ENCODE peak calls at places on chromosomes 1 and 21, in seven cellular contexts. X, R, W, D, V, B and Y are unnamed samples.

GRCh38 chr1:116514708-116515525 is 55.9 kb downstream of the CD58 start:
- DNase-seq in B (no peak), X (no peak), W (no peak), D (no peak), R (no peak), V (no peak), Y (no peak)

GRCh38 chr1:33443067-33443704 is 12.3 kb upstream of the PHC2 start:
- DNase-seq in B (no peak), V (peak; percentile 60), X (no peak), W (no peak), R (no peak), D (no peak), Y (no peak)

GRCh38 chr1:153513666-153514065 is 22.1 kb downstream of the S100A6 start:
- DNase-seq in V (no peak), X (no peak), D (no peak), W (no peak), B (no peak), R (no peak), Y (no peak)

GRCh38 chr21:41156128-41156527 is 11.8 kb upstream of the BACE2 start:
- DNase-seq in R (no peak), V (no peak), X (no peak), D (no peak), B (no peak), W (no peak), Y (no peak)

GRCh38 chr1:231274119-231274825 is 33.3 kb downstream of the GNPAT start:
- DNase-seq in W (no peak), R (no peak), D (no peak), B (no peak), V (no peak), X (no peak), Y (no peak)

GRCh38 chr1:115665319-115665718 is 23.5 kb downstream of the VANGL1 start:
- DNase-seq in D (no peak), B (no peak), V (no peak), X (no peak), R (no peak), W (no peak), Y (no peak)

GRCh38 chr1:109282497-109282951 is 421 bp downstream of the PSRC1 start:
- DNase-seq in D (no peak), R (no peak), W (no peak), X (no peak), V (no peak), B (no peak), Y (no peak)

GRCh38 chr1:74426208-74426932 is 86.0 kb downstream of the LRRC53 start:
- DNase-seq in R (no peak), D (no peak), X (peak; percentile 17), B (no peak), V (peak; percentile 17), W (no peak), Y (no peak)

GRCh38 chr1:40078512-40079333 is 18.3 kb downstream of the PPT1 start:
- DNase-seq in B (peak; percentile 66), R (peak; percentile 13), W (no peak), X (peak; percentile 74), D (peak; percentile 69), V (peak; percentile 46), Y (no peak)

GRCh38 chr1:46137901-46138300 is 5.5 kb upstream of the PIK3R3 start:
- DNase-seq in B (no peak), D (no peak), R (no peak), W (no peak), V (peak; percentile 76), X (no peak), Y (no peak)

GRCh38 chr1:15703562-15703961 is 19.4 kb downstream of the PLEKHM2 start:
- DNase-seq in R (peak; percentile 66), X (peak; percentile 86), W (peak; percentile 66), B (no peak), V (peak; percentile 91), D (no peak), Y (peak; percentile 89)

GRCh38 chr1:31216016-31216415 is 23.7 kb downstream of the NKAIN1 start:
- DNase-seq in R (no peak), D (peak; percentile 54), W (no peak), X (peak; percentile 74), V (peak; percentile 17), B (no peak), Y (no peak)

GRCh38 chr1:227768640-227769039 is 33.4 kb downstream of the SNAP47 start:
- DNase-seq in X (no peak), V (no peak), R (no peak), W (no peak), D (no peak), B (no peak), Y (no peak)

GRCh38 chr21:45456014-45456835 is 51.3 kb downstream of the COL18A1 start:
- DNase-seq in V (no peak), R (no peak), B (no peak), X (no peak), D (no peak), W (no peak), Y (no peak)

GRCh38 chr21:29486306-29486705 is 187.6 kb downstream of the BACH1 start:
- DNase-seq in R (no peak), V (no peak), D (no peak), B (no peak), W (no peak), X (no peak), Y (no peak)
- TF ChIP-seq CTCF in R (no peak), V (no peak), D (no peak), B (no peak), W (no peak), X (no peak), Y (no peak)

GRCh38 chr21:42321845-42322244 is 6.6 kb upstream of the TFF3 start:
- DNase-seq in X (no peak), D (no peak), V (no peak), R (no peak), W (no peak), B (no peak), Y (no peak)

GRCh38 chr21:42321231-42321630 is 6.0 kb upstream of the TFF3 start:
- DNase-seq in V (no peak), X (no peak), W (no peak), R (no peak), D (no peak), B (no peak), Y (no peak)

GRCh38 chr21:42319851-42320602 is 4.8 kb upstream of the TFF3 start:
- DNase-seq in R (no peak), W (no peak), X (no peak), B (no peak), D (no peak), V (no peak), Y (no peak)

GRCh38 chr21:42319368-42319767 is 4.2 kb upstream of the TFF3 start:
- DNase-seq in R (no peak), X (no peak), D (no peak), B (no peak), W (no peak), V (no peak), Y (no peak)

GRCh38 chr21:42320791-42321190 is 5.6 kb upstream of the TFF3 start:
- DNase-seq in R (no peak), X (no peak), B (no peak), W (no peak), D (no peak), V (no peak), Y (no peak)
- H3K27ac ChIP-seq in R (no peak overlapping the region), X (no peak overlapping the region), B (no peak overlapping the region), W (no peak overlapping the region), D (no peak overlapping the region), V (no peak overlapping the region), Y (no peak overlapping the region)

DNA sequence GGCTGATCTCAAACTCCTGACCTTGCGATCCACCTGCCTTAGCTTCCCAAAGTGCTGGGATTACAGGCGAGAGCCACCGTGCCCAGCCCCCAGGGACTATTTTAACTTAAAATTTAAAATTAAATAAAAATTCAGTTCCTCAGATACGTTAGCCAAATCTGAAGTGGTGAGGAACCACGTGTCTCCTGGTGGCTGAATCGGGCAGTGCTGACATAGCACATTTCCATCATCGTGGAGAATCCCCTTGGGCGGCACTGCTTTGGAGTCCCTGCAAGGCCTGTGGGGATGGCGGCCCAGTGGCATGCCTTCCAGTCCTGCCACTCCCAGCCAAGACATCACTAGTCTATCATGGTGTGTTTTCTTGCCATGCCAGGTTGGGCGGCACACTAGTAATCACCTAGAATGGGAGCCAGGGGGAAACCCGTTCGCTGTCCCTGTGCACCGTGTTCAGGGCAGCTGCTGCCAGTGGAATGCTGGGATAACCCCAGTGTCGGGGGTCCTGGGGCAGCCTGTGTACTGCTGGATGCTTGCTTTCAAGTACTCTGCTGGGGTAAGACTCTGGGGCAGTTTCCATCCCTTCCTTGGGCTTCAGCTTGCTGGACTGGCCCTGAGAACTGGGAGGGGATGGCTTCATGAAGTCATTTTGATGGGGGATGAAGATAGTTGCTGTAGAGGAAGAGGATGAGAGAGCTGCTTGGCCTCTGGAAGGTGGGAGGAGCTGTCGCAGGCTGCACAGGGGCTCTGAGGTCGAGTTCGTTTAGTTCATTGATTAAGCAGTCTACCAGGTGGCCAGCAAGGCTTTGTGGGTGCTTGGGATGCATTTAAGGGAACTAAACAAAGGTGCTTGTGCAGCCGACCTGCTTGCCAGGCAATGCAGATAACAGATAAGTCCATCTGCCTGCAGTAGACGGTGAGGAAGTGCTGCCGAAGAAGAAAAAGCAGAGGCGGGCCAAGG is 4.6 kb downstream of the ZBTB48 start:
- DNase-seq in D (no peak), B (peak; percentile 15), R (no peak), V (no peak), W (no peak), X (no peak), Y (no peak)
- TF ChIP-seq CTCF in D (peak; percentile 18), B (no peak), R (peak; percentile 21), V (no peak), W (peak; percentile 38), X (no peak), Y (peak; percentile 8)

GRCh38 chr1:1680031-1680911 is 12.3 kb downstream of the SLC35E2B start:
- DNase-seq in X (no peak), V (no peak), W (no peak), B (no peak), R (no peak), D (no peak), Y (peak; percentile 34)

GRCh38 chr1:1678581-1679380 is 13.8 kb downstream of the SLC35E2B start:
- DNase-seq in X (peak; percentile 72), B (peak; percentile 37), R (no peak), D (no peak), W (no peak), V (no peak), Y (peak; percentile 48)

GRCh38 chr1:1684031-1684681 is 8.4 kb downstream of the SLC35E2B start:
- DNase-seq in V (no peak), R (no peak), W (no peak), B (no peak), X (no peak), D (no peak), Y (no peak)

GRCh38 chr1:1680912-1681273 is 11.7 kb downstream of the SLC35E2B start:
- DNase-seq in X (peak; percentile 71), R (no peak), D (no peak), V (no peak), B (peak; percentile 41), W (no peak), Y (no peak)

DNA sequence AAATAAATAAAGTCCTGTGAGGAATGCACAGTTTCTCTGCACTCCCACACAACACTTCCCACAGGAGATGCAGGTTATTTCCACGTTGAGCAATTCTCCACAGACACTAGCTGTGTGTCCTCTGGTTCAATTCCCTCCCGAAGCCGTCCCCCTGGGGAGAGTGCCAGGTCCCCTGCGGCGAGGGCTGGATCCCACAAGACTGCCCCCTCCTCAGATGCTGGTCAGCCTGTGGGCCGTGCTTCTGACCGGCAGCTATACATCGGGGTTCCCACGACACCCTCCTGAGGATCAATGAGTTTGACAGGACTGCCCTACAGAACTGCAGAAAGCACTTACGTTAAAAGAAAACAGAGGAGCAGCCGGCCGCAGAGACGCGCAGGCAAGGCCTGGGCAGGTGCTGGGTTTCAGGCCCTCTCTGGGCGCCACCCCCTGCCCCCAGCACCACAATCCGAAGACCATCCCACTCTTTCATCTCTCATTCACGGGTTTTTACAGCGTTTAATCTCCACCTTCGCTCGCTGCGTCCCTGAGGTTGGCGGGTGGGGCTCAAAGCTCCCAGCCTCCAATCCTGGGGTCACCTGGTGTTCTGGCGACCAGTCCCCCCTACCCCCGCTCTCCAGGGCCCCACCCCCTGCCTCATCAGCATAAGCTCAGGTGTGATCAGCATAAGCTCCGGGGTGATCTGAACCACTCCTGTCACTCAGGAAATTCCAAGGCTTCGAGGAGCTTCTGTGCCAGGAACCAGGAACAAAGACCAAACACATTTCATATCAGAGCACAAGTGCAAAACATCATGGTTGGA is 9.3 kb downstream of the SLC35E2B start:
- DNase-seq in B (no peak), V (no peak), X (peak; percentile 21), R (no peak), W (no peak), D (peak; percentile 16), Y (no peak)
- H3K27ac ChIP-seq in B (peak overlapping the region; percentile 53), V (no peak overlapping the region), X (peak overlapping the region; percentile 27), R (no peak overlapping the region), W (peak overlapping the region; percentile 22), D (no peak overlapping the region), Y (no peak overlapping the region)